ENCODE peak calls at places on chromosomes 5 and 9, in four cellular contexts. Q is HCT116, W is GM12878, D is K562. Z is an unnamed sample.

GRCh38 chr5:55438931-55439477 is 95.8 kb downstream of the PLPP1 start:
- DNase-seq in D (no peak), Q (no peak), W (no peak), Z (no peak)

GRCh38 chr9:121778252-121779225 is 127.1 kb downstream of the DAB2IP start:
- DNase-seq in D (no peak), W (no peak), Q (no peak), Z (no peak)

GRCh38 chr5:78795757-78796156 is 147.2 kb upstream of the LHFPL2 start:
- DNase-seq in Q (no peak), W (no peak), D (no peak), Z (no peak)

GRCh38 chr9:87119328-87119881 is 172.1 kb upstream of the GAS1 start:
- DNase-seq in W (no peak), D (no peak), Q (no peak), Z (no peak)

GRCh38 chr5:107957023-107957422 is 286.3 kb upstream of the EFNA5 start:
- DNase-seq in Q (no peak), W (no peak), D (no peak), Z (no peak)

GRCh38 chr9:128152781-128153116 is 3.5 kb downstream of the LCN2 start:
- DNase-seq in D (no peak), W (no peak), Q (no peak), Z (no peak)

GRCh38 chr5:93582677-93583524 is at the start of gene NR2F1:
- DNase-seq in W (no peak), Q (peak), D (peak), Z (peak)

GRCh38 chr9:124337562-124337961 is 77.7 kb downstream of the PSMB7 start:
- DNase-seq in Q (no peak), W (no peak), D (no peak), Z (no peak)

GRCh38 chr9:106880863-106881262 is 17.9 kb downstream of the ZNF462 start:
- DNase-seq in D (no peak), W (no peak), Q (no peak), Z (no peak)

GRCh38 chr9:94867281-94867841 is 140.9 kb downstream of the AOPEP start:
- DNase-seq in D (peak), W (no peak), Q (peak), Z (peak)

GRCh38 chr5:56383761-56384160 is 150.6 kb upstream of the ANKRD55 start:
- DNase-seq in Q (no peak), W (no peak), D (peak), Z (no peak)

GRCh38 chr9:84947412-84947972 is 278.0 kb downstream of the NTRK2 start:
- DNase-seq in D (no peak), Q (no peak), W (no peak), Z (no peak)

GRCh38 chr9:138071292-138071691 is 193.7 kb downstream of the CACNA1B start:
- DNase-seq in Q (no peak), W (no peak), D (no peak), Z (peak)

GRCh38 chr5:176620333-176620981 is 9.9 kb downstream of the SNCB start:
- DNase-seq in D (peak), W (no peak), Q (no peak), Z (no peak)

GRCh38 chr5:176624142-176624541 is 6.2 kb downstream of the SNCB start:
- DNase-seq in D (no peak), W (no peak), Q (no peak), Z (no peak)

GRCh38 chr5:176619569-176620332 is 9.8 kb upstream of the GPRIN1 start:
- DNase-seq in Q (no peak), W (no peak), D (no peak), Z (no peak)

GRCh38 chr5:176619203-176619568 is 9.2 kb upstream of the GPRIN1 start:
- DNase-seq in W (no peak), D (peak), Q (peak), Z (peak)

GRCh38 chr5:176621661-176622079 is 8.7 kb downstream of the SNCB start:
- DNase-seq in W (no peak), Q (no peak), D (peak), Z (no peak)
- TF ChIP-seq JUND in W (no peak), Q (no peak), D (no peak), Z (no peak)

DNA sequence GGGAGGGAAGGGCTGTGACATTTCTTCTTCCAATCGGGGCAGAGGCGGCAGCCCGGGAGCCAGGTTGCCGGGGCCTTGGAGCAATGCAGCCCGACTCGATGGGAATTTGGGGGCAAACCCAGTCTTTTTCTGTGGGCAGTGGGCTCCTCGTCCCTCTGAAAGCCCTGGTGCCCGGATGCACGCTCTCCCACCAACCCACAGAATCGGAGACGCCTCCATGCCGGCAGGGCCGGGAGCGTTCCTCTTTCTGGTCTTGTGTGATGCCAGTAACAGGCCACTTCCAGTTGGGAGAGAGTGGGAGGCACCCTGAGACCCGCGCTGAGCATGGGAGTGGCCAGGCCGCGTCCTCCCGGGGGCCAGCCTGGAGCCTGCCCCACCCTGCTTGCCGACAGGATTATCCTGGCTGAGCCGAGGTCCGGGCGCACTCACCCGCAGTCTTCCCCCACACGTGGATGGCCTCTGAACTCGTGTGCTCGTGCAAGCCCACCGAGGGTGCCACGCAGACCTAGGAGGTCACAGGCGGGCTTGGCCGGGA is 17.8 kb downstream of the OLFM1 start:
- DNase-seq in Q (no peak), W (no peak), D (no peak), Z (no peak)
- TF ChIP-seq EGR1 in Q (no peak), W (no peak), D (no peak), Z (no peak)

GRCh38 chr5:38608877-38609276 is 52.4 kb upstream of the LIFR start:
- DNase-seq in Q (no peak), D (no peak), W (no peak), Z (no peak)

GRCh38 chr5:38605610-38606009 is 49.2 kb upstream of the LIFR start:
- DNase-seq in Q (no peak), D (no peak), W (no peak), Z (no peak)

GRCh38 chr5:38603691-38604090 is 47.2 kb upstream of the LIFR start:
- DNase-seq in W (no peak), Q (no peak), D (no peak), Z (no peak)

GRCh38 chr5:38607396-38607795 is 51.0 kb upstream of the LIFR start:
- DNase-seq in Q (no peak), D (peak), W (no peak), Z (no peak)

DNA sequence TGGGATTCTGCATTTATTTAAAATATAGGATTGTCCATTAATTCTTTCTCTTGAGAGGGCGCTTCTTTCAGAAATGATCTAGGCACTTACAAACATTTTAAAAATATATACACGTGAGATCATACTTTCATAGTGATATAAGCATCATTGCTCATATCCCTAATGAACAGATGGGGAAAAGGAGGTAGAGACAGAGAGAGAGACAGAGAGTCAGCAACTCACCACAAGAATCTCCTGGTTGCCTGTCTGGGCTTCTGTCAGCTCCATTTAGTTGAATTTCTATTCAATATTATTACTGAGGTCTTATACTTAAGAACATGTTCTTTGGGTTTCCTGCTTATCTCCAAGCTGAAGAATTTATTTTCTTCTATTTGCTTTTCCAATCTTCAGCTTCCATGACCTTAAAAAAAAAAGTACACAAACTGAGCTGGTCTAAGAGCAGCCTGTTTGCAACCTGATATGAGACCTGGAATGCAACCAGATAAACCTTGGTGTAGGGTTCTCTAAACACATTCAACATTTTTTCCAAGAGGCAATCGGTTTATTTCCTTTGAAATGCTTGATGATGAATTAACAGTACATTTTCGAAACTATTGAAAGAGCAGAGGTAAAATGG is 51.6 kb upstream of the LIFR start:
- DNase-seq in Q (no peak), W (no peak), D (peak), Z (no peak)
- TF ChIP-seq JUND in Q (no peak), W (no peak), D (no peak), Z (no peak)

GRCh38 chr5:6495433-6496206 is 47.0 kb downstream of the UBE2QL1 start:
- DNase-seq in W (no peak), Q (no peak), D (no peak), Z (no peak)
- TF ChIP-seq EGR1 in W (no peak), Q (no peak), D (no peak), Z (no peak)

GRCh38 chr5:103010120-103010666 is 109.7 kb downstream of the GIN1 start:
- DNase-seq in D (no peak), Q (no peak), W (no peak), Z (no peak)

GRCh38 chr5:103014983-103015382 is 105.0 kb downstream of the GIN1 start:
- DNase-seq in W (no peak), D (no peak), Q (no peak), Z (no peak)

GRCh38 chr5:103019804-103020203 is 100.1 kb downstream of the GIN1 start:
- DNase-seq in Q (no peak), W (no peak), D (no peak), Z (no peak)

GRCh38 chr5:103016167-103016566 is 103.8 kb downstream of the GIN1 start:
- DNase-seq in W (no peak), D (no peak), Q (no peak), Z (no peak)

DNA sequence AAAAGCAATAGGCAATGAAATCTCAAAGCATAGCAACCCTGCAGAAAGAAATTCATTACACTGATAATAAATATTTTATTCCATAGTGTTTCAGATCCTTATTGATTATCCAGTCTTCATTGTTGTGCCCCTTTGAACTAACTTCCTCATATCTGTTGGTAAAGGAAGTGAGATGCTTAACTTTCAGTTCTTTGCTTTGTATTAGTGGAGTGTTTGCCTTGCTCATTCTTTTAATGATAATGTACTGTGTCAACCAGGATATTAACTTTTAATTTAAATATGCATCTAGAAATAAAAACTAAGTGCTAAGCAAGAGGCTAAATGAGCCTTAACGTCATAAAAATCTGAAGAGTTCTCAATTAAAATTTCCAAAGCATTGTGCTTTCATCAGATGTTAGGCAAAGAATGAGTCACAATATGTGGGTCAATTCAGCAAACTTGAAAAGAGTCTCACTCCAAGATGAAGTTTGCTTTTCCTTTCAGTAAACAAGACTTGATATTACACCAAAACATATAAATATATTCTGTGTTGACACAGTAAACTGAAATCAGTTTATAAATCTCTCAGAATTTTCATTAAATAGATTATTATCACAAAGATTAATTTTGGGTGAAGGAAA is 105.9 kb downstream of the GIN1 start:
- DNase-seq in Q (no peak), W (no peak), D (no peak), Z (no peak)
- TF ChIP-seq JUND in Q (no peak), W (no peak), D (no peak), Z (no peak)